ENCODE peak calls at places on chromosome 2, in eight cellular contexts. D is fibroblast of mammary gland, P is cardiac muscle cell, S is lung, W is Calu3, V is neural progenitor cell, A is lower lobe of right lung, E is astrocyte of the cerebellum. H is an unnamed sample.

GRCh38 chr2:171923206-171923605 is 945 bp downstream of the HAT1 start:
- DNase-seq in E (no peak), S (no peak), W (peak; percentile 22), V (no peak), A (no peak), D (peak; percentile 49), P (peak; percentile 72), H (no peak)

GRCh38 chr2:42770288-42771131 is 6.6 kb upstream of the OXER1 start:
- DNase-seq in S (no peak), W (peak; percentile 35), P (peak; percentile 68), A (peak; percentile 61), E (peak; percentile 8), V (peak; percentile 86), D (peak; percentile 56), H (no peak)

GRCh38 chr2:223545830-223546229 is 56.3 kb downstream of the SCG2 start:
- DNase-seq in D (peak; percentile 31), V (no peak), W (no peak), A (no peak), S (no peak), E (no peak), P (no peak), H (no peak)

GRCh38 chr2:26623541-26624497 is 17.3 kb downstream of the CIB4 start:
- DNase-seq in P (peak; percentile 69), A (peak; percentile 31), W (no peak), E (no peak), S (no peak), V (no peak), D (peak; percentile 10), H (no peak)

GRCh38 chr2:202831241-202831997 is 40.1 kb downstream of the ICA1L start:
- DNase-seq in E (peak; percentile 38), D (peak; percentile 65), S (no peak), V (peak; percentile 50), P (peak; percentile 79), W (peak; percentile 70), A (no peak), H (no peak)

GRCh38 chr2:25309402-25309801 is 32.3 kb downstream of the DNMT3A start:
- DNase-seq in D (peak; percentile 65), S (no peak), V (peak; percentile 75), P (peak; percentile 68), W (peak; percentile 54), E (no peak), A (no peak), H (no peak)

GRCh38 chr2:63628543-63628942 is 39.8 kb downstream of the MDH1 start:
- DNase-seq in W (no peak), D (no peak), V (no peak), S (no peak), A (no peak), P (no peak), E (no peak), H (no peak)

GRCh38 chr2:1482253-1482675 is 69.0 kb downstream of the TPO start:
- DNase-seq in E (no peak), V (no peak), P (no peak), S (no peak), D (no peak), A (no peak), W (no peak), H (no peak)

GRCh38 chr2:27663160-27663462 is 303 bp downstream of the SUPT7L start:
- DNase-seq in W (no peak), E (no peak), S (no peak), D (no peak), A (peak; percentile 85), V (no peak), P (no peak), H (no peak)

GRCh38 chr2:27664245-27664574 is 521 bp downstream of the SLC4A1AP start:
- DNase-seq in V (no peak), D (no peak), P (no peak), S (no peak), A (no peak), W (no peak), E (no peak), H (no peak)

GRCh38 chr2:27664622-27665363 is 1.1 kb downstream of the SLC4A1AP start:
- DNase-seq in D (no peak), W (no peak), A (no peak), E (no peak), S (no peak), P (no peak), V (no peak), H (no peak)

GRCh38 chr2:27661371-27661770 is 2.0 kb downstream of the SUPT7L start:
- DNase-seq in S (no peak), V (no peak), E (no peak), A (no peak), P (no peak), D (no peak), W (no peak), H (no peak)

DNA sequence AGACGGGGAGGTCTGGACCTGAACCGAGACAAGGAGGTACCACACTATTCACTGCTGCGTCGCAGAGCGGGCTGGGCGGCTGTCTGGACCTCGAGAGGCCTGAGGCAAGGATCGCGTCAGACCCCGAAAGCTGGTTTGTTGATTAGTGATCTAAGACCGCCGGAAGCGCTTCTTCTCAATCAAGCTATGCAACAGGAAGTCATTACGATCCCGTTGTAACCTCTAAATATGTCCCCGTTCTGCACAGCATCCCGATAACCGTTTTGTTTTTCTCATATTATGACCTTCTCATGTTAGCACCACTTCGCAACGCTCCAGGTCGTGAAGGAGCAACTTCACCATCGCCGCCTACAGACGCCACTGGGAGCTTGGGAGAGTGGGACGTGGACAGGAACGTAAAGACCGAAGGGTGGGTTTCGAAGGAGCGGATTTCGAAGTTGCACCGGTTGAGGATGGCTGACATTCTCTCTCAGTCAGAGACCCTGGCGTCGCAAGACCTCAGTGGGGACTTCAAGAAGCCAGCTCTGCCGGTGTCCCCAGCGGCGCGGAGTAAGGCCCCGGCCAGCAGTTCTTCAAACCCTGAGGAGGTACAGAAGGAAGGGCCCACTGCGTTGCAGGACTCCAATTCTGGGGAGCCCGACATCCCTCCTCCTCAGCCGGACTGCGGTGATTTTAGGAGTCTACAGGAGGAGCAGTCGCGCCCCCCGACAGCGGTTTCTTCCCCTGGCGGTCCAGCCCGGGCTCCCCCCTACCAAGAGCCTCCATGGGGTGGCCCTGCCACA is at the start of the genes SLC4A1AP and SUPT7L:
- DNase-seq in E (peak; percentile 75), S (peak; percentile 69), D (peak; percentile 89), A (peak; percentile 60), V (peak; percentile 88), W (peak; percentile 66), P (peak; percentile 90), H (peak; percentile 69)
- TF ChIP-seq CTCF in E (no peak), S (no peak), D (no peak), A (no peak), V (peak; percentile 10), W (no peak), P (no peak), H (peak; percentile 3)

DNA sequence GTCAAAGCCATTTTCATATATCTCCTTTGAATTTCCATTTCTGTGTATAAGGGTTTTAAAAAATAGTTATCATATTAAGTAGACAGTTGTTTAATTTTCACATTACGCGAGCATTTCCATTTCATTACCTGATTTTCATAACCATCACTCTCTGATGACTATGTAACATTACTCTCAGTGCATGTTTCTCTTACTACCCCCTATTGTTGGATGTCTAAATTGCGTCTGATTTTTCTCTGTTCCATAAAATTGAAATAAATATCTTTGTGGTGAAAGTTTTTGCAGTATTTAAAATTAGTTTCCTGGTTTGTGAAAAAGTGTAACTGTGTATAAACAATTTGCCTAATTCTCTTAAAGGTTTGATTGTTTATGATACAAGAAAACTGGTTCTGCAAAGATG is 123.8 kb downstream of the MYO1B start:
- DNase-seq in S (no peak), W (no peak), E (no peak), P (peak; percentile 32), D (peak; percentile 34), A (no peak), V (no peak), H (no peak)
- TF ChIP-seq CTCF in S (no peak), W (no peak), E (peak; percentile 9), P (peak; percentile 49), D (peak; percentile 60), A (no peak), V (peak; percentile 37), H (peak; percentile 29)

GRCh38 chr2:73233932-73234832 is at the start of gene CCT7:
- DNase-seq in P (peak; percentile 92), D (peak; percentile 91), V (peak; percentile 94), S (peak; percentile 90), E (peak; percentile 67), W (peak; percentile 79), A (peak; percentile 90), H (peak; percentile 56)

GRCh38 chr2:73233154-73233931 is at the start of gene PRADC1:
- DNase-seq in A (peak; percentile 99), E (peak; percentile 100), W (peak; percentile 96), S (peak; percentile 100), P (peak; percentile 100), D (peak; percentile 99), V (peak; percentile 99), H (peak; percentile 99)

GRCh38 chr2:73235315-73236028 is 1.4 kb downstream of the CCT7 start:
- DNase-seq in D (no peak), E (no peak), A (no peak), W (no peak), V (no peak), S (no peak), P (no peak), H (no peak)

GRCh38 chr2:73228631-73229030 is 4.4 kb downstream of the PRADC1 start:
- DNase-seq in E (no peak), A (no peak), D (no peak), W (no peak), S (no peak), P (no peak), V (no peak), H (no peak)

DNA sequence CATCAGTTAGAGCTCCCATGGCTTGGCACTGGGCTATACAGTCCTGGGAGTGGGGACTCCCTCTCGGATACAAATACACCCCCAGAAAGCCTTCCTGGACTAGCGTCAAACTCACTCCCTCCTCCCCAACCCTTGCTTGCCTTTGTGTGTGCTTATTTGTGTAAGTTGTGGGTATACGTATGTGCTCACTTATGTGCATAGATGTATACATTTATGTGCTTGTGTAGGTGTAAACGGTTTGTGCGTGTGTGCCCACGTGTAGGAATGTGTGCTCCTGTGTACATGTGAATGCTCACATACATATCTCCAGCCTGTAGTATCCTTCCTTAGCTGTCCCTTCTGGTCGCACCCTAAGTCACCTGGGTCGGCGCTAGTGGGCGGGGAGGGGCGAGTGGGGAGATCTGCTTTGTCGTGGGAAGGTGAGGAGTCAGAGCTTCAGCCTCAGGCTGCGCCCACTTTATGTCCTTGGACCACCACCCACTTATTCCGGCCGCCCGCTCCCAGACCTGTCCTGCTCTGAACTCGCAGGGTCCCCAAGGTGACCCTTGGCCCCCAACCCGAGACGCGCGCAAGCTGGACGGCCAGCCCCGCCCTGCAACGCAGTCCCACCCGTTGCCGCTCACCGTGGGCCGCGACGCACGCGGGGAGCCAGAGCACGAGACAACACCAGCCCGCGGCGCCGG is 427 bp downstream of the PRADC1 start:
- DNase-seq in V (no peak), P (no peak), E (no peak), D (no peak), W (peak; percentile 24), A (no peak), S (peak; percentile 43), H (no peak)
- TF ChIP-seq CTCF in V (no peak), P (no peak), E (no peak), D (no peak), W (no peak), A (no peak), S (no peak), H (no peak)

GRCh38 chr2:74401891-74402290 is 19.5 kb downstream of the C2orf81 start:
- DNase-seq in D (no peak), A (no peak), P (no peak), V (no peak), W (no peak), S (no peak), E (no peak), H (no peak)

GRCh38 chr2:74396149-74396548 is 16.0 kb upstream of the DCTN1 start:
- DNase-seq in W (no peak), S (no peak), A (no peak), V (no peak), D (no peak), E (no peak), P (no peak), H (no peak)

GRCh38 chr2:74399785-74400184 is 19.7 kb upstream of the DCTN1 start:
- DNase-seq in W (no peak), D (peak; percentile 51), P (peak; percentile 56), V (peak; percentile 45), E (no peak), S (no peak), A (no peak), H (no peak)
- TF ChIP-seq CTCF in W (peak; percentile 50), D (peak; percentile 75), P (peak; percentile 55), V (peak; percentile 67), E (peak; percentile 61), S (no peak), A (peak; percentile 46), H (peak; percentile 58)